ENCODE peak calls at places on chromosomes 16 and 17, in eight cellular contexts. O, P, F, A, T, D, C and L are unnamed samples.

GRCh38 chr16:50473375-50473945 is 74.7 kb upstream of the NKD1 start:
- DNase-seq in T (peak), O (no peak), D (no peak), P (no peak), C (no peak), A (no peak), F (no peak), L (no peak)

GRCh38 chr16:82664181-82664580 is 37.4 kb downstream of the CDH13 start:
- DNase-seq in T (no peak), P (no peak), A (no peak), O (no peak), D (no peak), F (no peak), C (no peak), L (no peak)

GRCh38 chr17:78998311-78999055 is 11.1 kb downstream of the CANT1 start:
- DNase-seq in O (no peak), C (no peak), P (peak), F (no peak), T (no peak), D (no peak), A (no peak), L (peak)

GRCh38 chr16:87436225-87437172 is 44.4 kb downstream of the MAP1LC3B start:
- DNase-seq in P (no peak), C (no peak), T (no peak), D (peak), A (peak), O (no peak), F (no peak), L (no peak)

GRCh38 chr17:28346746-28347246 is 10.5 kb downstream of the POLDIP2 start:
- DNase-seq in D (peak), O (no peak), F (no peak), P (no peak), T (no peak), A (no peak), C (no peak), L (no peak)

GRCh38 chr17:47895254-47895855 is 681 bp upstream of the SP2 start:
- DNase-seq in T (no peak), F (no peak), O (no peak), A (peak), P (peak), D (no peak), C (no peak), L (no peak)

GRCh38 chr16:27383511-27384243 is 18.3 kb upstream of the IL21R start:
- DNase-seq in F (no peak), C (no peak), P (no peak), T (no peak), O (no peak), A (no peak), D (no peak), L (no peak)

GRCh38 chr17:1147664-1148063 is 32.1 kb downstream of the ABR start:
- DNase-seq in D (peak), C (no peak), P (peak), A (peak), O (no peak), T (peak), F (peak), L (no peak)

GRCh38 chr17:67026341-67026740 is 18.0 kb upstream of the CACNG1 start:
- DNase-seq in O (no peak), P (no peak), C (no peak), F (no peak), A (no peak), T (no peak), D (no peak), L (no peak)

GRCh38 chr17:81934850-81935708 is 2.0 kb downstream of the PYCR1 start:
- DNase-seq in P (no peak), C (no peak), F (no peak), A (no peak), T (no peak), D (no peak), O (no peak), L (no peak)

GRCh38 chr17:63476857-63477470 is at the start of gene ACE:
- DNase-seq in P (peak), C (no peak), D (peak), F (peak), T (no peak), O (peak), A (no peak), L (peak)
- TF ChIP-seq CTCF in P (no peak), C (no peak), D (no peak), F (no peak), T (no peak), O (peak), A (no peak), L (no peak)

DNA sequence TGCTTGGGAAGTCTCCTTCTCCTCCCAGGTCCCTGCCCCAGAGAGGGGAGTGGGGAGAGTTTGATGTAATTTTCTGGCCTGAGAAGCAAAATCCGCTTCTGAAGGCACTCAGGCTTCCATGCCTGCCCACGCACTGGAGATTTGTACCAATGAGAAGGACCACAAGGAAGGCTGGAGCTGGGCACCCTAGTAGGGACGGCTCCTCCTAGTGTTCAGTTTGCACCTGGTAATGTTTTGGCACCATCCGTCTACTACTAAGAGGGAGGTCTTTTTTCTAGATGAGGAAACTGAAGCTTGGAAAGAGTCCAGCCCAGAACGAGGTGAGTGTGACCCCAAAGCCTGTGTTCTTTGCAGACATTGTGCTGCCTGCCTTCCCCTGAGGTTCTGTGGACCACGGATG is 83.6 kb upstream of the NLRP1 start:
- DNase-seq in F (no peak), D (no peak), C (no peak), T (peak), A (no peak), P (no peak), O (no peak), L (no peak)
- TF ChIP-seq CTCF in F (no peak), D (peak), C (no peak), T (peak), A (peak), P (no peak), O (peak), L (no peak)

GRCh38 chr16:73210084-73210483 is 162.2 kb upstream of the ZFHX3 start:
- DNase-seq in P (no peak), F (no peak), C (no peak), O (no peak), T (no peak), A (no peak), D (no peak), L (no peak)
- TF ChIP-seq CTCF in P (no peak), F (no peak), C (no peak), O (no peak), T (no peak), A (no peak), D (no peak), L (no peak)

DNA sequence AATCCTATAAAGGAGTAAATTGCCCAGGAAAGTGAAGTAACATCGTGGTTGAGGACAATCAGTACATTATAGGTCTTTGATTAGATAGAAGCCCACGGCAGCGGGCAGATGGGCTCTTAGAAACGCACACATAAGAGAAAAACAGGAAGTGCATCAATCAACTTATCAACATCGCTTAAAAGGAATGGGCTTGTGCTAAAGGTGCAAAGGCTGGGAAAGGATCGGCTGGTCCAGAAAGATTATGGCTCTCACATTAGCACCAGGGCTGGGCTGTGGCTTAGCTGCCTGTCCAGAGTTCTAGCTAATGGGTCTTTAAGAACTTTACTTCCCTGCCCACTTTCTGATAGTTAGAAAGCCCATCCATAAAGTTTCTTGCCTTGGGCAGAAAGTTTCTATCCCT is 292.0 kb upstream of the TNRC6C start:
- DNase-seq in T (no peak), O (no peak), D (no peak), F (no peak), A (no peak), C (no peak), P (no peak), L (no peak)
- TF ChIP-seq CTCF in T (no peak), O (no peak), D (no peak), F (no peak), A (no peak), C (no peak), P (no peak), L (no peak)

GRCh38 chr16:25493136-25493811 is 198.5 kb upstream of the HS3ST4 start:
- DNase-seq in D (no peak), P (no peak), O (no peak), F (no peak), A (no peak), C (no peak), T (peak), L (no peak)

GRCh38 chr16:25488435-25488834 is 203.3 kb upstream of the HS3ST4 start:
- DNase-seq in O (no peak), F (no peak), D (no peak), C (no peak), T (no peak), P (no peak), A (no peak), L (no peak)

DNA sequence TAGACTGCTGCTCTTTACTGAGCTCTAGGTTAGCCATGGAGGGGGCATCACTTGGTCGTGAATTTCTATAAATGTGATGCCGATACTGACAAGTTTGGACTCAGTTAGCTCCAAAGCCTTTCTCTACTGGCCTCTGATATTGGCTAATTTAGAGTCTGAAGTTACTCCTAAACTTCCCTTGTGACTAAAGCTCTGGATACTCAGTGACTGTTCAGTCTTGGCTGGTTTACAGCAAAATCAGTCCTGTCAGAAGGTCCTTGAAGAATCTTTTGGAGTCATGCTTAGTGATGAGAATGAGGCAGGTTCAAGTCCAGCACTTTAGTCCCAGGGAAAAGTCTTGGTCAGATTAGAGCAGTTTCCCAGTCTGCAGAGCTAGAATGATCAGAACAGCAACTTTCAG is 197.5 kb upstream of the HS3ST4 start:
- DNase-seq in O (no peak), A (no peak), P (no peak), C (no peak), D (no peak), T (no peak), F (no peak), L (no peak)
- TF ChIP-seq CTCF in O (no peak), A (no peak), P (no peak), C (no peak), D (no peak), T (no peak), F (no peak), L (no peak)

DNA sequence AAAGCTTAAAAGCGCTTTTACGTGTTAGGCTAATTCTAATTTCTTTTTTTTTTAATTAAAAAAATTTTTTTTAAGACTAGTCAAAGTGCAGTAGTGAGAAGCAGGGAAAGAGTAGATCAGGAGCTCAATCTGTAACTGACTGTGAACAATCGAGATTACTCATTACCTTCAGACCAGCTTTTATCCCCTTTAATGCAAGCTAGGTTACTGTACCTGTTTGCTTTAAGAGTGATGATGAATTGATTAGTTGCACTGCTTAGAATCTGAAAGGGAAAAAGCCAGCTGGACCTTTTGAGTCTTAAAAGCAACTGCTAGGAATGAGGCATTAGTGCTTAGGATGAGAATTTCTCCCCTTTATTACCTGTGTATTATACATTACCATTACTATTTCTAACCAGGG is 19.0 kb downstream of the PSMD11 start:
- DNase-seq in C (no peak), D (no peak), P (no peak), O (no peak), A (no peak), F (no peak), T (no peak), L (no peak)
- TF ChIP-seq CTCF in C (no peak), D (no peak), P (no peak), O (no peak), A (no peak), F (no peak), T (no peak), L (no peak)

GRCh38 chr16:57859331-57859730 is 57.0 kb upstream of the KIFC3 start:
- DNase-seq in P (no peak), C (no peak), D (peak), O (no peak), T (peak), A (peak), F (no peak), L (no peak)
- TF ChIP-seq CTCF in P (no peak), C (peak), D (peak), O (peak), T (peak), A (peak), F (no peak), L (no peak)